ENCODE peak calls at places on chromosomes 11 and 22, in five cellular contexts. M is activated CD4-positive, alpha-beta T cell treated with anti-CD3 and anti-CD28 coated beads, Interleukin-2, amount 10 ng/mL, durations not matched to agents 7 days and 5 days; Z is immature natural killer cell; E is nephron progenitor cell; Q is Kasumi-1. D is an unnamed sample.

GRCh38 chr11:118621071-118621815 is 13.8 kb downstream of the PHLDB1 start:
- DNase-seq in M (no peak), E (peak; percentile 85), Z (peak; percentile 9), Q (peak; percentile 53), D (no peak)

GRCh38 chr11:3138178-3139085 is 26.7 kb downstream of the OSBPL5 start:
- DNase-seq in Q (no peak), E (peak; percentile 10), Z (no peak), M (no peak), D (no peak)

GRCh38 chr11:74460481-74461154 is 6.7 kb downstream of the KCNE3 start:
- DNase-seq in Q (peak; percentile 77), M (no peak), Z (no peak), E (no peak), D (no peak)

GRCh38 chr11:122696662-122697061 is 41.1 kb downstream of the UBASH3B start:
- DNase-seq in M (peak; percentile 76), Q (peak; percentile 86), Z (peak; percentile 47), E (no peak), D (no peak)

GRCh38 chr11:111358038-111359001 is 20.8 kb downstream of the POU2AF1 start:
- DNase-seq in Q (no peak), M (no peak), E (no peak), Z (no peak), D (no peak)

GRCh38 chr11:130671801-130672700 is 223.6 kb downstream of the ADAMTS15 start:
- DNase-seq in Q (no peak), E (peak; percentile 41), Z (no peak), M (no peak), D (no peak)

GRCh38 chr22:32723632-32724031 is 77.9 kb upstream of the TIMP3 start:
- DNase-seq in Q (peak; percentile 95), E (no peak), Z (peak; percentile 14), M (peak; percentile 59), D (peak; percentile 89)

GRCh38 chr11:107591098-107591445 is at the start of gene ELMOD1:
- DNase-seq in M (peak; percentile 37), Q (peak; percentile 13), Z (peak; percentile 6), E (peak; percentile 89), D (peak; percentile 71)

GRCh38 chr11:118641463-118642019 is 34.1 kb downstream of the PHLDB1 start:
- DNase-seq in Z (no peak), Q (no peak), E (no peak), M (no peak), D (peak; percentile 90)

GRCh38 chr11:63767415-63768231 is 952 bp downstream of the ZFTA start:
- DNase-seq in Q (peak; percentile 85), E (peak; percentile 68), M (peak; percentile 66), Z (peak; percentile 35), D (peak; percentile 48)

GRCh38 chr11:47532597-47533213 is 20.2 kb downstream of the CELF1 start:
- DNase-seq in Q (no peak), E (no peak), Z (no peak), M (no peak), D (no peak)

GRCh38 chr22:21665047-21665851 is 563 bp upstream of the PPIL2 start:
- DNase-seq in Z (no peak), Q (no peak), E (no peak), M (no peak), D (no peak)

GRCh38 chr11:8403310-8403709 is 139.6 kb upstream of the LMO1 start:
- DNase-seq in Z (no peak), M (no peak), E (no peak), Q (peak; percentile 63), D (no peak)

GRCh38 chr11:123129920-123130319 is 65.1 kb downstream of the CLMP start:
- DNase-seq in Q (no peak), Z (no peak), M (no peak), E (no peak), D (no peak)

GRCh38 chr11:16749092-16749491 is 10.6 kb downstream of the C11orf58 start:
- DNase-seq in Z (no peak), E (no peak), Q (no peak), M (no peak), D (no peak)

GRCh38 chr11:9760180-9760550 is 96.3 kb downstream of the SWAP70 start:
- DNase-seq in M (no peak), Q (no peak), Z (no peak), E (no peak), D (no peak)

GRCh38 chr22:43164636-43165035 is 13.3 kb downstream of the TSPO start:
- DNase-seq in Q (peak; percentile 21), M (no peak), Z (no peak), E (no peak), D (no peak)

GRCh38 chr11:96257972-96258951 is 84.7 kb downstream of the MAML2 start:
- DNase-seq in Q (peak; percentile 38), M (peak; percentile 73), E (no peak), Z (peak; percentile 62), D (peak; percentile 78)

GRCh38 chr11:127493330-127493729 is 492.8 kb upstream of the KIRREL3 start:
- DNase-seq in E (no peak), Q (peak; percentile 47), M (no peak), Z (no peak), D (peak; percentile 41)